ENCODE peak calls at places on chromosomes 13 and 19, in six cellular contexts. U, W, I, X, M and O are unnamed samples.

GRCh38 chr13:46520188-46520587 is 32.8 kb upstream of the LRCH1 start:
- DNase-seq in U (no peak), W (no peak), I (no peak), M (no peak), X (peak), O (no peak)

GRCh38 chr13:35092751-35093150 is 150.7 kb downstream of the NBEA start:
- DNase-seq in W (no peak), X (no peak), U (no peak), M (no peak), I (no peak), O (no peak)

GRCh38 chr19:34556500-34556899 is 74.9 kb downstream of the WTIP start:
- DNase-seq in M (no peak), U (no peak), W (peak), I (no peak), X (peak), O (no peak)

GRCh38 chr13:74825170-74825948 is 656.6 kb downstream of the TBC1D4 start:
- DNase-seq in X (peak), I (no peak), M (no peak), W (no peak), U (no peak), O (no peak)

GRCh38 chr13:107743100-107743499 is 472.2 kb downstream of the LIG4 start:
- DNase-seq in X (no peak), I (no peak), M (no peak), W (no peak), U (no peak), O (no peak)

GRCh38 chr13:27428160-27428559 is 3.7 kb downstream of the GTF3A start:
- DNase-seq in X (no peak), U (no peak), I (no peak), M (no peak), W (no peak), O (no peak)

GRCh38 chr19:13042443-13043130 is 47.3 kb downstream of the NFIX start:
- DNase-seq in I (no peak), W (no peak), M (no peak), U (no peak), X (no peak), O (no peak)

GRCh38 chr19:45822716-45823115 is 7.6 kb upstream of the RSPH6A start:
- DNase-seq in I (no peak), M (no peak), W (no peak), U (no peak), X (no peak), O (no peak)

GRCh38 chr13:110047511-110047910 is 259.4 kb downstream of the COL4A1 start:
- DNase-seq in U (no peak), W (peak), I (peak), M (peak), X (peak), O (peak)

GRCh38 chr13:98098511-98098910 is 44.4 kb upstream of the FARP1 start:
- DNase-seq in I (no peak), M (no peak), X (no peak), U (no peak), W (no peak), O (no peak)

GRCh38 chr13:37059136-37059847 is at the start of gene SUPT20H:
- DNase-seq in M (peak), X (peak), I (peak), U (peak), W (peak), O (peak)

GRCh38 chr19:3683866-3684816 is 16.1 kb downstream of the PIP5K1C start:
- DNase-seq in X (no peak), I (no peak), W (no peak), M (no peak), U (no peak), O (no peak)

GRCh38 chr13:35723820-35724219 is 247.3 kb upstream of the MAB21L1 start:
- DNase-seq in U (no peak), W (no peak), X (peak), I (no peak), M (peak), O (no peak)

GRCh38 chr13:31761951-31762350 is 22.6 kb downstream of the RXFP2 start:
- DNase-seq in U (no peak), X (no peak), M (no peak), W (no peak), I (no peak), O (no peak)

GRCh38 chr19:10419646-10420443 is 493 bp upstream of the PDE4A start:
- DNase-seq in I (no peak), W (peak), U (no peak), M (no peak), X (no peak), O (no peak)

GRCh38 chr13:110236431-110236830 is 70.5 kb downstream of the COL4A1 start:
- DNase-seq in W (no peak), U (no peak), I (no peak), X (no peak), M (no peak), O (no peak)

GRCh38 chr13:110953416-110953815 is 38.5 kb upstream of the ANKRD10 start:
- DNase-seq in X (no peak), W (no peak), M (no peak), U (no peak), I (no peak), O (no peak)

GRCh38 chr19:40464059-40465024 is 1.2 kb downstream of the BLVRB start:
- DNase-seq in I (peak), X (peak), W (peak), M (peak), U (no peak), O (peak)

GRCh38 chr19:22528956-22529355 is 105.2 kb upstream of the ZNF492 start:
- DNase-seq in X (no peak), U (no peak), I (no peak), M (no peak), W (no peak), O (no peak)
- H3K27ac ChIP-seq in X (no peak), U (no peak), I (no peak), M (no peak), W (no peak), O (no peak)

GRCh38 chr13:30181856-30182651 is 125.3 kb downstream of the KATNAL1 start:
- DNase-seq in I (no peak), W (no peak), X (no peak), M (no peak), U (no peak), O (no peak)
- H3K27ac ChIP-seq in I (no peak), W (no peak), X (no peak), M (no peak), U (no peak), O (no peak)

DNA sequence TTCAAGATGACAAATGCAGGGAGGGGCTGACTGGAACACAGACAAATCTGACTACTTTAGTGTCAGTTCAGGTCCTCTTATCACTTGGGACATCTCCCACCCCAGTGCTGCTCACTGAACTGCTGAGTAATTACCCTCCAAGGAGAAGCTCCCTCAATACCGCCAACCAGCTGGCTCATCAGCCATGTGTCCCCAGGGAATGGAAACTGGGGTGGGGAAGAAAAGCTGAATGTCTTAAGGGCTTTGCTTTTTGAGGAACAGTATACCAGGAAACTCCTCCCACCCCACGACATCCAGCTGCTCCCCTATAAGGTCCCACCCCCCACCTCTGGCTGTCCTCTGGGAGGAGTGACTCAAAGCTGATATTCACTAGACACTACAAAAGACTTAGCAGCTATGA is 2.0 kb downstream of the ZNF823 start:
- DNase-seq in W (no peak), I (no peak), X (peak), U (peak), M (peak), O (peak)
- H3K27ac ChIP-seq in W (no peak), I (no peak), X (no peak), U (no peak), M (no peak), O (no peak)

GRCh38 chr19:14496849-14497346 is 971 bp upstream of the GIPC1 start:
- DNase-seq in I (no peak), U (no peak), M (no peak), X (no peak), W (no peak), O (no peak)

GRCh38 chr19:14494910-14495677 is 833 bp downstream of the GIPC1 start:
- DNase-seq in W (no peak), M (no peak), X (no peak), I (no peak), U (no peak), O (no peak)

GRCh38 chr19:14495678-14496028 is 274 bp downstream of the GIPC1 start:
- DNase-seq in W (no peak), M (no peak), U (no peak), X (no peak), I (no peak), O (no peak)

GRCh38 chr19:14497347-14497921 is 1.5 kb upstream of the GIPC1 start:
- DNase-seq in W (peak), M (no peak), U (no peak), X (no peak), I (no peak), O (no peak)

GRCh38 chr19:14496029-14496848 is at the start of gene GIPC1:
- DNase-seq in W (peak), I (peak), U (peak), M (peak), X (peak), O (peak)
- H3K27ac ChIP-seq in W (peak), I (peak), U (peak), M (peak), X (peak), O (peak)

DNA sequence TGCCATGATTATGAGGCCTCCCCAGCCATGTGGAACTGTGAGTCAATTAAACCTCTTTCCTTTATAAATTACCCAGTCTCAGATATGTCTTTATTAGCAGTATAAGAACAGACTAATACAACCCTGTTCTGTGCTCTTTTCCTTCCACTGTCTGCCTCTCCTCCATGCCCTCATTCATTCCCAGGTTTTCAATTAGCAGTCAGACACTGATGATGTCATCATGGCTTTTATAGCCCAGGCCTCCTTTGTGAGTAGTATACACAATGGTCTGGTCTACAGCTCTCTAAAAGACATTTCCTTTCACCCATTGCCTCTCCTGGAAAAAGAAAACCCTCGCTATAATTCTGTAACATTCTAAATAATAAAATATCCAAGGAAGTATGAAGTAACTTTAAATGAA is 25.5 kb downstream of the FGF14 start:
- DNase-seq in I (no peak), U (no peak), M (no peak), X (no peak), W (no peak), O (no peak)
- H3K27ac ChIP-seq in I (no peak), U (no peak), M (no peak), X (no peak), W (no peak), O (no peak)

GRCh38 chr13:94305033-94305432 is 174.4 kb downstream of the DCT start:
- DNase-seq in W (no peak), I (no peak), X (no peak), U (no peak), M (no peak), O (no peak)
- H3K27ac ChIP-seq in W (no peak), I (no peak), X (no peak), U (no peak), M (no peak), O (no peak)

DNA sequence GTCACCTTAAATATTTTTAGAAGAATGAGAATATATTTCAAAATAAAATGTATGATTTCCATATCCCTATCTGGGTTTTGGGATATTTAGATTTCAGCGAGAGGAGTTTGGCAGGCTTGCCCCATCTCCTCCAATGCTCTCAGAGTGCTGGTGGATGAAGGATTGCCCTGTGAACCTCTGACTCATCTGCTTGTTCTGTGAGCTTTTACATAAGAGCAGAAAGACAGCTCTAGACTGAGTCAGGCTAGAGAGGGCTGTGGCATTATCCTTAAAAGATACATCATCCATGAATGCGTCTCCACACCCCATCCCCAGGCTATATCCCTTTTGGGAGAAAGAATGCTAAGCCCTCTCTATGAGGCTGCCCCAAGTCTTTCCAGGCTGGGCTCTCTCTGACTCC is 190.6 kb downstream of the TUBA3C start:
- DNase-seq in M (no peak), W (no peak), I (no peak), X (no peak), U (no peak), O (no peak)
- H3K27ac ChIP-seq in M (no peak), W (no peak), I (no peak), X (no peak), U (no peak), O (no peak)

GRCh38 chr19:310781-311496 is 19.7 kb upstream of the PLPP2 start:
- DNase-seq in I (no peak), X (peak), U (no peak), M (no peak), W (no peak), O (peak)
- H3K27ac ChIP-seq in I (peak), X (peak), U (peak), M (no peak), W (no peak), O (no peak)

DNA sequence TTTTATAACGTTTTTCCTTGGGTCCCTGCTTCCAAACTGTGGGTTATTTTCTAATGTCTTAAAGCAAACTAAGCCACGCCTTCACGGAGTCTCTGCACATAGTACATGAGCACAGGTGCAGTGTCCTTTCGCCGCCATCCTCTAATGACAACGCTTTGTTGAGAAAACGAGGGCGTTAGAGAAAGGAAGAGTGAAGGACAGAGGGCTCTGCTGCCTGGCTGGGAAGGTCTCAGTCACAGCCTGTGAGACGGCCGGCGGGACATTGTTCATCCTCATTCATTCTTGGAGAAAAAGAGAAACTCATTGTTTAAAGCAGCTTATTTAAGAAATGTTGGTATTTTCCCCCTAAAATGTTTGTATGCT is 9.5 kb downstream of the IL17D start:
- DNase-seq in W (peak), X (no peak), M (no peak), I (no peak), U (no peak), O (no peak)
- H3K27ac ChIP-seq in W (no peak), X (peak), M (peak), I (peak), U (peak), O (peak)